ENCODE peak calls at places on chromosomes 3 and 15, in ten cellular contexts. P is transverse colon; W is IMR-90; A is CD8-positive, alpha-beta T cell; H is GM12864; V is stomach; G is AG09309; T is lower leg skin; C is endothelial cell of umbilical vein; I is breast epithelium. U is an unnamed sample.

GRCh38 chr3:113018461-113019181 is 27.8 kb downstream of the GTPBP8 start:
- DNase-seq in G (no peak), A (no peak), P (no peak), C (no peak), W (peak), I (no peak), V (no peak), H (no peak), T (no peak), U (peak)

GRCh38 chr3:126259411-126260391 is 79.3 kb upstream of the ALDH1L1 start:
- DNase-seq in P (peak), T (no peak), W (peak), C (peak), H (no peak), I (no peak), V (peak), G (no peak), A (no peak), U (peak)

GRCh38 chr3:139044366-139045210 is at the start of gene PRR23C:
- DNase-seq in W (no peak), T (no peak), I (no peak), C (no peak), A (no peak), G (no peak), V (no peak), P (no peak), H (no peak), U (no peak)

GRCh38 chr3:14620512-14620911 is 31.1 kb upstream of the CCDC174 start:
- DNase-seq in W (no peak), I (no peak), V (no peak), G (no peak), H (no peak), C (no peak), P (no peak), T (no peak), A (no peak), U (no peak)

GRCh38 chr3:151379083-151379734 is 5.3 kb downstream of the P2RY12 start:
- DNase-seq in T (no peak), H (no peak), W (no peak), V (no peak), P (peak), I (no peak), A (no peak), G (no peak), C (peak), U (peak)

GRCh38 chr3:159191454-159191853 is 389.6 kb downstream of the MFSD1 start:
- DNase-seq in H (no peak), P (no peak), C (peak), V (no peak), W (no peak), G (peak), T (no peak), A (no peak), I (no peak), U (peak)

GRCh38 chr3:125137432-125138033 is 75.0 kb downstream of the SLC12A8 start:
- DNase-seq in A (no peak), I (no peak), V (no peak), T (no peak), G (no peak), W (peak), P (no peak), C (no peak), H (no peak), U (peak)

GRCh38 chr3:160852856-160853255 is 96.8 kb downstream of the PPM1L start:
- DNase-seq in G (no peak), C (no peak), V (no peak), A (no peak), P (no peak), T (no peak), I (no peak), H (no peak), W (no peak), U (no peak)

DNA sequence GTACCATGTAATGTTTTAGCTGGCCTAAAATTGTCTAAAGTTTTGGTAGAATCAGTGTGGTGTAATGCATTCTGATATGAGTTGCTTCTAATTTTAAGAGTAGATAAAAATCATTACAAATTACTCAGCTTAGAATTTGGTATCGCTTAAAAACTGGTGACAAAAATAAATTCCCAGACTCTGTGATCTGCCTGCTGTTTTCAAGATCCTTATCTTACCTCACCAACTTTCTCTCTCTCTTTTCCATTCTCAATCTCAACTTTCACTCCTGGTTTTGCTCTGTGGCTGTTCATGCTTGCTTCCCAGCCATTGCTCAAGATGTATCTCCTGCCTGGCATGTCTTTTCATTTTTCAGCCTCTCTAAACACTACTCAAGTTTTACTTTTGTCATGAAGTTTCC is 45.7 kb downstream of the TCF12 start:
- DNase-seq in I (no peak), V (no peak), C (peak), W (peak), T (no peak), G (no peak), H (no peak), A (no peak), P (no peak), U (no peak)
- H3K4me3 ChIP-seq in I (no peak), V (no peak), C (no peak), W (no peak), T (no peak), G (no peak), H (no peak), A (no peak), P (no peak), U (no peak)

GRCh38 chr15:70508561-70509281 is 254.6 kb downstream of the UACA start:
- DNase-seq in G (peak), T (no peak), I (no peak), P (no peak), H (no peak), A (no peak), C (peak), W (peak), V (no peak), U (peak)
- TF ChIP-seq CTCF in G (peak), T (no peak), I (no peak), P (no peak), H (no peak), A (no peak), C (no peak), W (peak), V (no peak), U (no peak)

GRCh38 chr3:189316296-189317019 is 144.7 kb downstream of the TPRG1 start:
- DNase-seq in W (no peak), H (no peak), A (no peak), C (no peak), P (peak), I (peak), V (peak), T (no peak), G (no peak), U (no peak)
- H3K4me3 ChIP-seq in W (no peak), H (no peak), A (no peak), C (no peak), P (no peak), I (no peak), V (no peak), T (no peak), G (no peak), U (no peak)

DNA sequence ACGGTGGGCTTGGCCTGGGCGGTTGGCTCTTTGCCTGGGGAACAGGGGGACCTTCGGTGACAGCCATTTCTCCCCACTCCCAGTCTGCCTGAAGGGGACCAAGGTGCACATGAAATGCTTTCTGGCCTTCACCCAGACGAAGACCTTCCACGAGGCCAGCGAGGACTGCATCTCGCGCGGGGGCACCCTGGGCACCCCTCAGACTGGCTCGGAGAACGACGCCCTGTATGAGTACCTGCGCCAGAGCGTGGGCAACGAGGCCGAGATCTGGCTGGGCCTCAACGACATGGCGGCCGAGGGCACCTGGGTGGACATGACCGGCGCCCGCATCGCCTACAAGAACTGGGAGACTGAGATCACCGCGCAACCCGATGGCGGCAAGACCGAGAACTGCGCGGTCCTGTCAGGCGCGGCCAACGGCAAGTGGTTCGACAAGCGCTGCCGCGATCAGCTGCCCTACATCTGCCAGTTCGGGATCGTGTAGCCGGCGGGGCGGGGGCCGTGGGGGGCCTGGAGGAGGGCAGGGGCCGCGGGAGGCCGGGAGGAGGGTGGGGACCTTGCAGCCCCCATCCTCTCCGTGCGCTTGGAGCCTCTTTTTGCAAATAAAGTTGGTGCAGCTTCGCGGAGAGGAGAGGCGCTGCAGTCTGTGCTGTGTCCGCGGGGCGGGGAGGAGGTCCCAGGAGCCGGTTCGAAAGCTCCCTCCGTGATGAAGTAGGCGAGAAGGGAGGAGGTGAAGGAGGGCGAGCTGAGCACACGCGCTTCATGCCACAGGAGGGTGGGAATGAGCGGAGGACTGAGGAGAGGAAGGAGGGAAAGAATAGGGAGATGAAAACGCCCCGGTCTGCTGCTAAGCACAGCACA is 9.6 kb downstream of the CLEC3B start:
- DNase-seq in W (peak), P (no peak), A (no peak), I (no peak), V (no peak), H (no peak), C (no peak), T (no peak), G (no peak), U (peak)
- TF ChIP-seq CTCF in W (peak), P (no peak), A (no peak), I (no peak), V (no peak), H (no peak), C (no peak), T (no peak), G (no peak), U (peak)

GRCh38 chr15:65420975-65421359 is 1.8 kb downstream of the IGDCC4 start:
- DNase-seq in V (no peak), C (no peak), H (no peak), A (no peak), T (no peak), W (no peak), P (no peak), G (no peak), I (no peak), U (no peak)
- H3K4me3 ChIP-seq in V (peak), C (no peak), H (no peak), A (no peak), T (no peak), W (no peak), P (no peak), G (peak), I (peak), U (no peak)

GRCh38 chr3:179884136-179884535 is 152.6 kb downstream of the PEX5L start:
- DNase-seq in C (no peak), V (no peak), P (no peak), A (no peak), G (no peak), T (no peak), W (no peak), I (no peak), H (no peak), U (no peak)

GRCh38 chr3:179882322-179882721 is 154.4 kb downstream of the PEX5L start:
- DNase-seq in I (no peak), A (no peak), W (no peak), P (no peak), C (peak), G (no peak), T (no peak), V (no peak), H (peak), U (no peak)

GRCh38 chr3:179876440-179876839 is 160.3 kb downstream of the PEX5L start:
- DNase-seq in A (no peak), V (no peak), I (no peak), H (no peak), G (no peak), C (no peak), T (no peak), W (no peak), P (no peak), U (no peak)

GRCh38 chr3:179885950-179886349 is 150.8 kb downstream of the PEX5L start:
- DNase-seq in G (no peak), P (no peak), C (no peak), W (no peak), V (no peak), I (no peak), T (no peak), A (no peak), H (no peak), U (no peak)

DNA sequence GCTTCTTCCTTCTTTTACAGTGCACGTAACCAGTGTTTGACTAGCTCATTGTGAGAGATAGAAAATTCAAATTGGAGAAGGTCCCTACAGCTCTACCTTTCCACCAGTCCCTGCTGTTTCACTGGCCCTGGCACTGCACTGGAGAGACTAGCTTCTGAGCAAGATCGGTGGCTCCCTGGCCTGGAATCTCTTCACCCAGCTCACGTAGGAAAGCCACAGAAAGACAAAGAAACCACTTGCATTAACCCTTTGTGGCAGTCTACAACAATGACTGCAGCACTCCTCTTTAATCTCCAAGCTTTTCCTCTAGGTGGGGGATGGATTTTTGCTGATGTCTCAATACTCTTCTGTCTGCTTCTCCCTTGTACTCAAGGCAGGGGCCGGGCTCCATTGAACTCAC is 155.9 kb downstream of the PEX5L start:
- DNase-seq in G (no peak), A (no peak), H (no peak), C (no peak), V (no peak), P (no peak), T (no peak), W (no peak), I (no peak), U (no peak)
- TF ChIP-seq CTCF in G (no peak), A (no peak), H (no peak), C (no peak), V (no peak), P (no peak), T (no peak), W (no peak), I (no peak), U (no peak)

DNA sequence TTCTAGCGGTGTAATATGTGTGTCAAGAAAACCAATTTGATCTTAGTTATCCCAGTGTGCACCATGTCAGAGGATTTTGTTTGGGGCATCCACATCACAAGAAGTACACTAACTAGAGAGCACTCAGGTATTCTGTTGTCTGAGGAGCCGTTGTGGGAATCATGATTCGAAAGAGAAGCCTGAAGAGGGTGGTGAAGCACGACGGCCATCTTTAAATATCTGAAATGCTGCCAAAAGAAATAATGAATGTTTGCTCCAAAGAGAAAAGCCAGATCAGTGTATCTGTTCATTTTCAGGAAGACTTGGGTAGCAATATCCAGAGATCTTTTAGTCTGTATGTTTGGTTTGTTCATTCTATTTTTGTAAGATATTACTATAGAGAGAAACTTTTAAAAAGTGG is 180.7 kb downstream of the KLHL25 start:
- DNase-seq in H (no peak), G (no peak), I (no peak), T (no peak), A (no peak), V (no peak), W (no peak), P (no peak), C (peak), U (no peak)
- H3K4me3 ChIP-seq in H (no peak), G (no peak), I (no peak), T (no peak), A (no peak), V (no peak), W (no peak), P (no peak), C (no peak), U (no peak)

GRCh38 chr15:90184119-90184785 is 16.9 kb upstream of the SEMA4B start:
- DNase-seq in V (peak), G (peak), W (no peak), I (peak), T (peak), C (no peak), H (peak), P (peak), A (no peak), U (peak)

GRCh38 chr15:90187257-90187868 is 13.8 kb upstream of the SEMA4B start:
- DNase-seq in P (no peak), T (no peak), W (no peak), G (no peak), I (no peak), A (no peak), C (no peak), H (no peak), V (no peak), U (no peak)

GRCh38 chr15:90181781-90182180 is 19.3 kb upstream of the SEMA4B start:
- DNase-seq in G (no peak), C (no peak), V (no peak), H (no peak), A (no peak), T (no peak), I (no peak), P (no peak), W (no peak), U (no peak)

GRCh38 chr15:90188914-90189748 is 12.0 kb upstream of the SEMA4B start:
- DNase-seq in H (no peak), V (no peak), W (no peak), T (no peak), I (no peak), A (no peak), P (no peak), G (no peak), C (no peak), U (peak)

DNA sequence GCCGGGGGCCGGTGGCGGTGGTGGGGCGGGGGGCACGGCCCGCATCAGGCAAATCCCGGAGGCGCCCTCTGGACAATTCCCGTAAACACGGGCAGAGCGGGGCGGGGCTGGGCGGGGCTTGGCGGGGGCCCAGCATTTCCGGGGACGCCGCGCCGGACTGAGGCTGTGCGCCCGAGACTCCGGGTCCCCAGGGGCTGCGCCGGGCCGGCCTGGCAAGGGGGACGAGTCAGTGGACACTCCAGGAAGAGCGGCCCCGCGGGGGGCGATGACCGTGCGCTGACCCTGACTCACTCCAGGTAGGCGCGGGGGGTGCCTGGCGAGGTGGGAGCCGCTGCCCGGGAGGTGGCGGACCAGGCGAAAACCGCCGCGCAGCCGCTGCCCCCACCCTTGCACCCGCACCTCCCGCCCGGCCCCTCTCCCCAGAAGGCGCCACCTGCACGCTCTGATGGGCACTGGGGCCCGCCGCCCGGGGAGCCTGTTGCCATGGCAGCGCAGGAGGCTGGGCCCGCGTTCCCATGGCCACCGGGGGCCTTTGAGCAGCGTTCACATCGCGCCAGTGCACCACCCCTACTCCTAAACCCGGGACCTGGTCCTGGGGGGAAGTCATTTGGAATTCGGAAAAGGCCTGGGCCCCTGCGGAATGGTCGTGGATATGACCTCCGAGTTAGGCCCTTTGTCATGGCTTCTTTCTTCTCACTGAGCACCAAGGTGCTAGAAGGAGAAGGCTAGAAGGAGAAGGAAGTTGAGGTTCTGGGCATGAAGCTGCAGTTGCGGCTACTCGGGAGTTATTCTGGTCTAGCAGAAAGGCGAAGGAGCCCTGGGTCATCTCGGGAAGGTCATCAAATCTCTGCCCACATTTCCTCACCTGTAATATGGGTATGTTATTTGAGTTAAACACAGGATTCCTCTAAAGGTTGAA is 16.1 kb upstream of the SEMA4B start:
- DNase-seq in T (no peak), I (peak), G (no peak), H (no peak), P (peak), A (peak), C (no peak), W (no peak), V (peak), U (peak)
- TF ChIP-seq CTCF in T (no peak), I (no peak), G (no peak), H (no peak), P (no peak), A (no peak), C (no peak), W (no peak), V (peak), U (no peak)

DNA sequence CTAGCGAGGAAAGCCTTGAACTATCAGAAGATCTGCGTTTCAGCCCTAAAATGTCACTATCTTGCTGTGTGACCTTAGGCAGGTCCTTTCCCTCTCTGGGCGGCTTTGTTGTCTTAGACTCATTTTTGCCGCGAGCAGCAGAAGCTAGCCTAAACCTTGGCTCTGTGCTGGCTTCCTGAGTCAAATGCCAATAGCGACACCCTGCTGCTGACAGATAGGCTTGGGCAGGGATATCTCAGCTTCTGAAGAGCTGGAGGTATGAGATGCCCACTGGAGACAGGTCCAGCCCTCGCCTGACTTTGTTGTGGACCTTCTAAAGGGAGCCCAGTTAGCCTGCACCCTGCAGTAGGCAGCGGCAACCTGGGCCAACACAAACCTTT is 1.3 kb downstream of the ADAMTSL3 start:
- DNase-seq in V (no peak), G (no peak), W (no peak), P (no peak), H (no peak), I (no peak), C (no peak), A (no peak), T (no peak), U (no peak)
- H3K4me3 ChIP-seq in V (peak), G (no peak), W (no peak), P (no peak), H (no peak), I (no peak), C (no peak), A (no peak), T (no peak), U (no peak)

U was measured in cardiac fibroblast.